ENCODE peak calls at places on chromosomes 11 and 22, in ten cellular contexts. One of them, this sample, is unnamed.
A peak's percentile ranks its signal among the peaks of the same experiment; 100 is the strongest.

GRCh38 chr11:12762283-12762682 is 88.1 kb downstream of the TEAD1 start:
- DNase-seq in fibroblast of lung: no peak
- DNase-seq in vagina: no peak
- DNase-seq in thoracic aorta: no peak
- DNase-seq in uterus: no peak
- DNase-seq in heart right ventricle: no peak
- DNase-seq in MM.1S: no peak
- DNase-seq in endothelial cell of umbilical vein: no peak
- DNase-seq in tibial nerve: no peak
- DNase-seq in mammary epithelial cell: no peak
- DNase-seq in this sample: no peak

GRCh38 chr11:16812274-16812673 is 73.8 kb downstream of the C11orf58 start:
- DNase-seq in tibial nerve: no peak
- DNase-seq in fibroblast of lung: no peak
- DNase-seq in thoracic aorta: no peak
- DNase-seq in mammary epithelial cell: no peak
- DNase-seq in heart right ventricle: no peak
- DNase-seq in MM.1S: no peak
- DNase-seq in vagina: no peak
- DNase-seq in uterus: no peak
- DNase-seq in endothelial cell of umbilical vein: no peak
- DNase-seq in this sample: no peak

GRCh38 chr11:859394-860131 is 16.9 kb downstream of the TSPAN4 start:
- DNase-seq in fibroblast of lung: peak; percentile 94
- DNase-seq in uterus: peak; percentile 79
- DNase-seq in mammary epithelial cell: peak; percentile 67
- DNase-seq in endothelial cell of umbilical vein: peak; percentile 64
- DNase-seq in tibial nerve: peak; percentile 61
- DNase-seq in heart right ventricle: peak; percentile 84
- DNase-seq in MM.1S: no peak
- DNase-seq in vagina: no peak
- DNase-seq in thoracic aorta: no peak
- DNase-seq in this sample: no peak

GRCh38 chr22:27216444-27216843 is 559.1 kb downstream of the MIAT start:
- DNase-seq in fibroblast of lung: no peak
- DNase-seq in thoracic aorta: no peak
- DNase-seq in MM.1S: no peak
- DNase-seq in heart right ventricle: no peak
- DNase-seq in tibial nerve: no peak
- DNase-seq in vagina: no peak
- DNase-seq in mammary epithelial cell: no peak
- DNase-seq in endothelial cell of umbilical vein: no peak
- DNase-seq in uterus: no peak
- DNase-seq in this sample: no peak

GRCh38 chr11:130816941-130817607 is 99.2 kb downstream of the SNX19 start:
- DNase-seq in uterus: peak; percentile 32
- DNase-seq in MM.1S: no peak
- DNase-seq in heart right ventricle: no peak
- DNase-seq in thoracic aorta: no peak
- DNase-seq in fibroblast of lung: no peak
- DNase-seq in endothelial cell of umbilical vein: no peak
- DNase-seq in tibial nerve: no peak
- DNase-seq in mammary epithelial cell: no peak
- DNase-seq in vagina: no peak
- DNase-seq in this sample: no peak

GRCh38 chr11:100780470-100780869 is 93.4 kb downstream of the ARHGAP42 start:
- DNase-seq in fibroblast of lung: no peak
- DNase-seq in mammary epithelial cell: no peak
- DNase-seq in MM.1S: no peak
- DNase-seq in tibial nerve: no peak
- DNase-seq in uterus: no peak
- DNase-seq in vagina: no peak
- DNase-seq in endothelial cell of umbilical vein: no peak
- DNase-seq in thoracic aorta: no peak
- DNase-seq in heart right ventricle: no peak
- DNase-seq in this sample: no peak

GRCh38 chr22:35541254-35541748 is 670 bp downstream of the RASD2 start:
- DNase-seq in heart right ventricle: no peak
- DNase-seq in endothelial cell of umbilical vein: no peak
- DNase-seq in mammary epithelial cell: no peak
- DNase-seq in thoracic aorta: no peak
- DNase-seq in vagina: no peak
- DNase-seq in tibial nerve: no peak
- DNase-seq in fibroblast of lung: no peak
- DNase-seq in MM.1S: no peak
- DNase-seq in uterus: no peak
- DNase-seq in this sample: no peak

GRCh38 chr22:19892249-19892879 is 37.7 kb upstream of the GNB1L start:
- DNase-seq in thoracic aorta: no peak
- DNase-seq in fibroblast of lung: peak; percentile 29
- DNase-seq in uterus: peak; percentile 57
- DNase-seq in mammary epithelial cell: peak; percentile 16
- DNase-seq in vagina: no peak
- DNase-seq in endothelial cell of umbilical vein: peak; percentile 79
- DNase-seq in MM.1S: no peak
- DNase-seq in tibial nerve: no peak
- DNase-seq in heart right ventricle: no peak
- DNase-seq in this sample: peak; percentile 62

GRCh38 chr11:70073188-70073817 is 4.8 kb upstream of the ANO1 start:
- DNase-seq in MM.1S: no peak
- DNase-seq in heart right ventricle: no peak
- DNase-seq in vagina: no peak
- DNase-seq in mammary epithelial cell: no peak
- DNase-seq in uterus: peak; percentile 1
- DNase-seq in thoracic aorta: no peak
- DNase-seq in fibroblast of lung: peak; percentile 69
- DNase-seq in endothelial cell of umbilical vein: peak; percentile 24
- DNase-seq in tibial nerve: no peak
- DNase-seq in this sample: no peak

GRCh38 chr11:126588630-126589491 is 233.4 kb downstream of the ST3GAL4 start:
- DNase-seq in tibial nerve: no peak
- DNase-seq in mammary epithelial cell: no peak
- DNase-seq in heart right ventricle: no peak
- DNase-seq in MM.1S: no peak
- DNase-seq in endothelial cell of umbilical vein: no peak
- DNase-seq in fibroblast of lung: no peak
- DNase-seq in uterus: no peak
- DNase-seq in thoracic aorta: no peak
- DNase-seq in vagina: no peak
- DNase-seq in this sample: no peak

GRCh38 chr22:20237480-20238440 is 30.4 kb downstream of the RTN4R start:
- DNase-seq in thoracic aorta: no peak
- DNase-seq in mammary epithelial cell: peak; percentile 21
- DNase-seq in heart right ventricle: no peak
- DNase-seq in endothelial cell of umbilical vein: no peak
- DNase-seq in MM.1S: no peak
- DNase-seq in tibial nerve: no peak
- DNase-seq in fibroblast of lung: no peak
- DNase-seq in vagina: no peak
- DNase-seq in uterus: no peak
- DNase-seq in this sample: no peak

DNA sequence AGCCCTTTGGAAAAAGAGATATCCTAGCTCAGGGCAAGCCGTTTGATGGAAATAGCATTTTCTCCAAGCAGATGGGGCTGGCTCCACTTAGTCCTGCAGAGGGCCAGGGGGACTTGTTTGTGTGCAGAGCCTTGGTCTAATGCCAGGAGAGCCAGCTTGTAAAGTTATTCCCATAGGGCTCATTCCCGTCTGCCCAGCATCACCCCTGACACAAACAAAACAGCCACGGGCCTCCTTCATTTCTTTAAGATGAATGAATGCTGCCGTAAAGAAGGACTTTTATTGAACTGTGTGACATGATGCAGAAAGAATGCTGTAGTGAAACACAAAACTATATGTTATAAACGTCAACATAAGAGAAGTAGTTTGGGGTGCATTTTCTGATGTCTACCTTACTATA is 53.0 kb downstream of the NCAM1 start:
- DNase-seq in mammary epithelial cell: no peak
- DNase-seq in heart right ventricle: no peak
- DNase-seq in endothelial cell of umbilical vein: no peak
- DNase-seq in MM.1S: no peak
- DNase-seq in uterus: peak; percentile 31
- DNase-seq in tibial nerve: no peak
- DNase-seq in thoracic aorta: no peak
- DNase-seq in vagina: no peak
- DNase-seq in fibroblast of lung: peak; percentile 28
- DNase-seq in this sample: no peak
- TF ChIP-seq CTCF in mammary epithelial cell: no peak
- TF ChIP-seq CTCF in heart right ventricle: no peak
- TF ChIP-seq CTCF in endothelial cell of umbilical vein: no peak
- TF ChIP-seq CTCF in MM.1S: no peak
- TF ChIP-seq CTCF in uterus: no peak
- TF ChIP-seq CTCF in tibial nerve: no peak
- TF ChIP-seq CTCF in thoracic aorta: no peak
- TF ChIP-seq CTCF in vagina: no peak
- TF ChIP-seq CTCF in fibroblast of lung: no peak
- TF ChIP-seq CTCF in this sample: no peak

GRCh38 chr11:47378836-47379170 is 456 bp upstream of the SPI1 start:
- DNase-seq in mammary epithelial cell: no peak
- DNase-seq in uterus: no peak
- DNase-seq in thoracic aorta: no peak
- DNase-seq in heart right ventricle: no peak
- DNase-seq in MM.1S: no peak
- DNase-seq in endothelial cell of umbilical vein: no peak
- DNase-seq in tibial nerve: no peak
- DNase-seq in vagina: no peak
- DNase-seq in fibroblast of lung: no peak
- DNase-seq in this sample: no peak

GRCh38 chr11:47379317-47379716 is 970 bp upstream of the SPI1 start:
- DNase-seq in heart right ventricle: no peak
- DNase-seq in uterus: no peak
- DNase-seq in mammary epithelial cell: no peak
- DNase-seq in endothelial cell of umbilical vein: no peak
- DNase-seq in thoracic aorta: no peak
- DNase-seq in vagina: no peak
- DNase-seq in fibroblast of lung: no peak
- DNase-seq in MM.1S: no peak
- DNase-seq in tibial nerve: no peak
- DNase-seq in this sample: no peak

GRCh38 chr11:47377571-47378010 is 756 bp downstream of the SPI1 start:
- DNase-seq in fibroblast of lung: no peak
- DNase-seq in tibial nerve: no peak
- DNase-seq in uterus: no peak
- DNase-seq in vagina: no peak
- DNase-seq in MM.1S: no peak
- DNase-seq in heart right ventricle: no peak
- DNase-seq in mammary epithelial cell: no peak
- DNase-seq in thoracic aorta: no peak
- DNase-seq in endothelial cell of umbilical vein: no peak
- DNase-seq in this sample: no peak

GRCh38 chr11:47376543-47377371 is 1.6 kb downstream of the SPI1 start:
- DNase-seq in heart right ventricle: no peak
- DNase-seq in uterus: no peak
- DNase-seq in tibial nerve: peak; percentile 40
- DNase-seq in MM.1S: no peak
- DNase-seq in endothelial cell of umbilical vein: no peak
- DNase-seq in mammary epithelial cell: no peak
- DNase-seq in vagina: no peak
- DNase-seq in fibroblast of lung: no peak
- DNase-seq in thoracic aorta: no peak
- DNase-seq in this sample: peak; percentile 51

GRCh38 chr11:47378011-47378835 is at the start of gene SPI1:
- DNase-seq in tibial nerve: peak; percentile 39
- DNase-seq in uterus: no peak
- DNase-seq in fibroblast of lung: no peak
- DNase-seq in thoracic aorta: no peak
- DNase-seq in MM.1S: peak; percentile 19
- DNase-seq in mammary epithelial cell: no peak
- DNase-seq in endothelial cell of umbilical vein: no peak
- DNase-seq in vagina: no peak
- DNase-seq in heart right ventricle: peak; percentile 37
- DNase-seq in this sample: peak; percentile 82
- H3K4me3 ChIP-seq in tibial nerve: peak within 1 kb of the TSS; percentile 17
- H3K4me3 ChIP-seq in uterus: no peak within 1 kb of the TSS
- H3K4me3 ChIP-seq in fibroblast of lung: no peak within 1 kb of the TSS
- H3K4me3 ChIP-seq in thoracic aorta: peak within 1 kb of the TSS; percentile 67
- H3K4me3 ChIP-seq in MM.1S: peak within 1 kb of the TSS; percentile 56
- H3K4me3 ChIP-seq in mammary epithelial cell: no peak within 1 kb of the TSS
- H3K4me3 ChIP-seq in endothelial cell of umbilical vein: no peak within 1 kb of the TSS
- H3K4me3 ChIP-seq in vagina: peak within 1 kb of the TSS; percentile 29
- H3K4me3 ChIP-seq in heart right ventricle: peak within 1 kb of the TSS; percentile 66
- H3K4me3 ChIP-seq in this sample: peak within 1 kb of the TSS; percentile 82

GRCh38 chr22:46336119-46337078 is 885 bp downstream of the TRMU start:
- DNase-seq in tibial nerve: no peak
- DNase-seq in MM.1S: peak; percentile 25
- DNase-seq in heart right ventricle: peak; percentile 44
- DNase-seq in fibroblast of lung: peak; percentile 2
- DNase-seq in endothelial cell of umbilical vein: peak; percentile 43
- DNase-seq in thoracic aorta: no peak
- DNase-seq in mammary epithelial cell: peak; percentile 29
- DNase-seq in vagina: no peak
- DNase-seq in uterus: no peak
- DNase-seq in this sample: no peak
- H3K36me3 ChIP-seq in tibial nerve: peaks cover 38% of the 10 kb centered on the region
- H3K36me3 ChIP-seq in MM.1S: peaks cover 7% of the 10 kb centered on the region
- H3K36me3 ChIP-seq in heart right ventricle: peaks cover 8% of the 10 kb centered on the region
- H3K36me3 ChIP-seq in fibroblast of lung: peaks cover 14% of the 10 kb centered on the region
- H3K36me3 ChIP-seq in endothelial cell of umbilical vein: peaks cover 18% of the 10 kb centered on the region
- H3K36me3 ChIP-seq in thoracic aorta: peaks cover 25% of the 10 kb centered on the region
- H3K36me3 ChIP-seq in mammary epithelial cell: peaks cover 16% of the 10 kb centered on the region
- H3K36me3 ChIP-seq in vagina: no peaks in the 10 kb centered on the region
- H3K36me3 ChIP-seq in uterus: no peaks in the 10 kb centered on the region
- H3K36me3 ChIP-seq in this sample: peaks cover 21% of the 10 kb centered on the region

DNA sequence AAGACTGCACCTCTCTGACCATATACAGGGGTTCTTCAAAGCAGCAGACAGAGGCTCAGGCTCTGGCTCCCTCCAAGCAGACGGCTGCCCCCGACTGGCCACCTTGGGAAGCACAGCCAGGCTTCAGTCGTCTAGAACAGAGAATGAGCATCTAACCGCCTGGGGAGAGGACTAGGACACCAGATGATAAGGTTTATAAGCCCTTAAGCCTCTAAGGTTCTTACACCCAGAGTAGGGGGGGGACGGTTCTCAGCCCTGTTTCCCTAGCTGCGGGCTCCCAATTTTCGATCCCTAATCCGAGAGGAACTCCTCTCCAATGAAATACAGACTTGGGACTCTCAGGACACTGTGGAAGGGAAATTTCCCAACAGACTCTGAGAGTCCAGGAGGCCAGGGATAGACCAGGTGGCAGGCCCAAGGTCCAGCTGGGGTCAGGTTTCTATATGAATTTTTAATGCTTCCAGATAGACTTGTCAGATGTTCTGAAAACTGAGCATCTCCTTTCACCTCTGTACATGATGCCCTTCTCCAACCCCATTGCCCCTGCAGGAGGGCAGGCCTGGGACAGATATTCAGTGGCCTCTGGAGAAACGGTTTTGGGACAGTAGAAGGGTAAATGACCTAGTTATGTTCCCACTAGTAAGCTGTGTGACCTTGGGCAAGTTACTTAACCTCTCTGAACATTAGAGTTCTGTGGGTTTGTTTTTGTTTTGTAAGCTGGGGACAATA is 20.2 kb downstream of the RTN4RL2 start:
- DNase-seq in endothelial cell of umbilical vein: peak; percentile 46
- DNase-seq in heart right ventricle: peak; percentile 71
- DNase-seq in thoracic aorta: no peak
- DNase-seq in fibroblast of lung: peak; percentile 53
- DNase-seq in MM.1S: peak; percentile 71
- DNase-seq in uterus: no peak
- DNase-seq in tibial nerve: peak; percentile 68
- DNase-seq in vagina: no peak
- DNase-seq in mammary epithelial cell: peak; percentile 28
- DNase-seq in this sample: no peak
- TF ChIP-seq CTCF in endothelial cell of umbilical vein: peak; percentile 85
- TF ChIP-seq CTCF in heart right ventricle: peak; percentile 72
- TF ChIP-seq CTCF in thoracic aorta: peak; percentile 57
- TF ChIP-seq CTCF in fibroblast of lung: peak; percentile 61
- TF ChIP-seq CTCF in MM.1S: peak; percentile 78
- TF ChIP-seq CTCF in uterus: peak; percentile 60
- TF ChIP-seq CTCF in tibial nerve: peak; percentile 65
- TF ChIP-seq CTCF in vagina: no peak
- TF ChIP-seq CTCF in mammary epithelial cell: peak; percentile 79
- TF ChIP-seq CTCF in this sample: peak; percentile 83

This sample was measured in GM06990.